ENCODE peak calls at places on chromosomes 3 and 15, in six cellular contexts. V is HepG2, G is GM12878, C is K562, Q is HCT116, O is H1. U is an unnamed sample.

GRCh38 chr3:94420941-94421340 is 358.1 kb downstream of the NSUN3 start:
- DNase-seq in V (no peak), G (no peak), C (no peak), Q (no peak), O (no peak), U (no peak)

GRCh38 chr3:136196064-136196400 is at the start of gene MSL2:
- DNase-seq in V (no peak), G (no peak), C (no peak), Q (no peak), O (no peak), U (no peak)

GRCh38 chr3:4637265-4637664 is 144.1 kb downstream of the ITPR1 start:
- DNase-seq in V (no peak), G (no peak), C (no peak), Q (no peak), O (no peak), U (no peak)

GRCh38 chr3:132001036-132001435 is 33.8 kb downstream of the CPNE4 start:
- DNase-seq in V (no peak), G (no peak), C (no peak), Q (no peak), O (no peak), U (peak)

GRCh38 chr15:43185161-43186002 is at the start of gene CCNDBP1:
- DNase-seq in V (peak), G (peak), C (peak), Q (peak), O (peak), U (peak)

GRCh38 chr3:90010341-90010740 is 902.9 kb downstream of the EPHA3 start:
- DNase-seq in V (no peak), G (no peak), C (no peak), Q (no peak), O (no peak), U (no peak)

GRCh38 chr3:119456469-119456868 is 6.9 kb downstream of the TMEM39A start:
- DNase-seq in V (no peak), G (no peak), C (no peak), Q (no peak), O (no peak), U (no peak)

GRCh38 chr15:62277816-62278394 is 112.8 kb upstream of the C2CD4B start:
- DNase-seq in V (no peak), G (no peak), C (no peak), Q (no peak), O (no peak), U (no peak)

GRCh38 chr3:50320853-50321145 is 1.7 kb downstream of the HYAL2 start:
- DNase-seq in V (no peak), G (no peak), C (no peak), Q (no peak), O (no peak), U (no peak)
- TF ChIP-seq POLR2A in V (no peak), G (no peak), C (no peak), Q (no peak), O (no peak), U (no peak)

GRCh38 chr3:48694610-48695051 is 8.9 kb upstream of the NCKIPSD start:
- DNase-seq in V (no peak), G (no peak), C (no peak), Q (peak), O (no peak), U (peak)
- TF ChIP-seq MAX in V (no peak), G (no peak), C (no peak), Q (no peak), O (no peak), U (no peak)

DNA sequence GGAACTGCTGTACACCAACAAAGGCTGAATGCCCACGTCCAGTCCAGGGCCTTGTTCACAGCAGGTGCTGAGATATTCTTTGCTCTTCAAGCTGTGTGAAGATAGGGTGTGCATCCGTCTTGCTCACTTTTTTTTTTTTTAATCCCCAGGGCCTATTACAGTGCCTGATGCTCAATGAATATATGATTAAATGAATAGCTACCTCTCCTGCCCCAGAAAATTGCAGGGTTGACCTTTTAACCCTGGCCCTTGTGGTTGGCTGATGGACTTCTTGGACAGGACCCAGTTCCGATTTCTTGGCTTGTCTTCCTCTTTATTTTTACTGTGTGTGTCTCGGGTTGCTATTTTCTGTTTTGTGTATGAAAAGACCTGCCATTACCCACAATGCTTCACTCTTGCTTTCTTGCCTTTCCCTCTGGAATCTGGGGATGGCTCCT is 2.9 kb upstream of the FYTTD1 start:
- DNase-seq in V (no peak), G (no peak), C (no peak), Q (no peak), O (no peak), U (no peak)
- H3K9ac ChIP-seq in V (no peak), G (no peak), C (no peak), Q (no peak), O (no peak), U (no peak)

GRCh38 chr3:9422712-9423424 is 25.5 kb downstream of the SETD5 start:
- DNase-seq in V (peak), G (no peak), C (peak), Q (peak), O (no peak), U (peak)
- TF ChIP-seq POLR2A in V (peak), G (no peak), C (no peak), Q (no peak), O (no peak), U (peak)

U was measured in endothelial cell of umbilical vein.